ENCODE peak calls at places on chromosomes 16 and 17, in eight cellular contexts. One of them, this sample, is unnamed.
A peak's percentile ranks its signal among the peaks of the same experiment; 100 is the strongest.

GRCh38 chr17:79391808-79392233 is 219.0 kb downstream of the RBFOX3 start:
- DNase-seq in heart right ventricle: peak; percentile 74
- DNase-seq in stimulated activated naive CD4-positive, alpha-beta T cell: peak; percentile 49
- DNase-seq in body of pancreas: peak; percentile 79
- DNase-seq in cardiac muscle cell: peak; percentile 78
- DNase-seq in AG08395: peak; percentile 83
- DNase-seq in NCI-H1436: peak; percentile 60
- DNase-seq in lower lobe of right lung: peak; percentile 76
- DNase-seq in this sample: peak; percentile 82

GRCh38 chr16:15822957-15823356 is 33.9 kb downstream of the MYH11 start:
- DNase-seq in heart right ventricle: no peak
- DNase-seq in stimulated activated naive CD4-positive, alpha-beta T cell: no peak
- DNase-seq in body of pancreas: peak; percentile 60
- DNase-seq in cardiac muscle cell: no peak
- DNase-seq in AG08395: no peak
- DNase-seq in NCI-H1436: no peak
- DNase-seq in lower lobe of right lung: no peak
- DNase-seq in this sample: peak; percentile 66

GRCh38 chr17:53191878-53192277 is 630.8 kb upstream of the KIF2B start:
- DNase-seq in heart right ventricle: no peak
- DNase-seq in stimulated activated naive CD4-positive, alpha-beta T cell: no peak
- DNase-seq in body of pancreas: no peak
- DNase-seq in cardiac muscle cell: no peak
- DNase-seq in AG08395: no peak
- DNase-seq in NCI-H1436: no peak
- DNase-seq in lower lobe of right lung: no peak
- DNase-seq in this sample: no peak

GRCh38 chr17:57862990-57863667 is 13.3 kb upstream of the MRPS23 start:
- DNase-seq in heart right ventricle: no peak
- DNase-seq in stimulated activated naive CD4-positive, alpha-beta T cell: no peak
- DNase-seq in body of pancreas: no peak
- DNase-seq in cardiac muscle cell: no peak
- DNase-seq in AG08395: no peak
- DNase-seq in NCI-H1436: no peak
- DNase-seq in lower lobe of right lung: no peak
- DNase-seq in this sample: peak; percentile 42

GRCh38 chr16:24430937-24431760 is 108.2 kb upstream of the RBBP6 start:
- DNase-seq in heart right ventricle: no peak
- DNase-seq in stimulated activated naive CD4-positive, alpha-beta T cell: no peak
- DNase-seq in body of pancreas: no peak
- DNase-seq in cardiac muscle cell: no peak
- DNase-seq in AG08395: no peak
- DNase-seq in NCI-H1436: no peak
- DNase-seq in lower lobe of right lung: no peak
- DNase-seq in this sample: no peak

GRCh38 chr17:45149669-45150603 is 1.7 kb downstream of the HEXIM1 start:
- DNase-seq in heart right ventricle: peak; percentile 74
- DNase-seq in stimulated activated naive CD4-positive, alpha-beta T cell: peak; percentile 44
- DNase-seq in body of pancreas: peak; percentile 64
- DNase-seq in cardiac muscle cell: peak; percentile 65
- DNase-seq in AG08395: peak; percentile 23
- DNase-seq in NCI-H1436: peak; percentile 26
- DNase-seq in lower lobe of right lung: peak; percentile 77
- DNase-seq in this sample: peak; percentile 85

GRCh38 chr17:80279895-80280294 is 19.2 kb downstream of the RNF213 start:
- DNase-seq in heart right ventricle: peak; percentile 65
- DNase-seq in stimulated activated naive CD4-positive, alpha-beta T cell: no peak
- DNase-seq in body of pancreas: no peak
- DNase-seq in cardiac muscle cell: peak; percentile 95
- DNase-seq in AG08395: peak; percentile 79
- DNase-seq in NCI-H1436: no peak
- DNase-seq in lower lobe of right lung: peak; percentile 77
- DNase-seq in this sample: peak; percentile 88

GRCh38 chr17:7972131-7972785 is 30.2 kb upstream of the GUCY2D start:
- DNase-seq in heart right ventricle: no peak
- DNase-seq in stimulated activated naive CD4-positive, alpha-beta T cell: no peak
- DNase-seq in body of pancreas: no peak
- DNase-seq in cardiac muscle cell: peak; percentile 19
- DNase-seq in AG08395: no peak
- DNase-seq in NCI-H1436: no peak
- DNase-seq in lower lobe of right lung: no peak
- DNase-seq in this sample: no peak

GRCh38 chr17:73342057-73342522 is 30.3 kb upstream of the CDC42EP4 start:
- DNase-seq in heart right ventricle: peak; percentile 65
- DNase-seq in stimulated activated naive CD4-positive, alpha-beta T cell: no peak
- DNase-seq in body of pancreas: peak; percentile 60
- DNase-seq in cardiac muscle cell: peak; percentile 97
- DNase-seq in AG08395: peak; percentile 69
- DNase-seq in NCI-H1436: peak; percentile 65
- DNase-seq in lower lobe of right lung: peak; percentile 60
- DNase-seq in this sample: peak; percentile 76

GRCh38 chr17:7308625-7309433 is 1.4 kb downstream of the EIF5A start:
- DNase-seq in heart right ventricle: peak; percentile 86
- DNase-seq in stimulated activated naive CD4-positive, alpha-beta T cell: peak; percentile 73
- DNase-seq in body of pancreas: peak; percentile 80
- DNase-seq in cardiac muscle cell: peak; percentile 86
- DNase-seq in AG08395: peak; percentile 82
- DNase-seq in NCI-H1436: peak; percentile 60
- DNase-seq in lower lobe of right lung: peak; percentile 81
- DNase-seq in this sample: peak; percentile 80